ENCODE peak calls at places on chromosomes 6 and 20, in eight cellular contexts. A is HepG2, X is adrenal gland, K is heart left ventricle, T is thyroid gland, Z is endothelial cell of umbilical vein, E is erythroblast, J is A549. F is an unnamed sample.

GRCh38 chr20:41524980-41525613 is 93.1 kb downstream of the CHD6 start:
- DNase-seq in T (peak), E (no peak), A (no peak), J (no peak), Z (peak), K (peak), X (peak), F (no peak)

GRCh38 chr20:49405062-49405683 is 77.3 kb downstream of the KCNB1 start:
- DNase-seq in J (no peak), A (no peak), X (no peak), T (no peak), K (no peak), Z (no peak), E (no peak), F (no peak)

GRCh38 chr6:121695346-121695745 is 259.9 kb downstream of the GJA1 start:
- DNase-seq in E (no peak), Z (no peak), K (no peak), A (no peak), T (no peak), J (peak), X (no peak), F (no peak)

GRCh38 chr6:88609973-88610372 is 353.4 kb downstream of the RNGTT start:
- DNase-seq in Z (no peak), K (no peak), J (no peak), A (no peak), X (no peak), T (no peak), E (peak), F (no peak)

GRCh38 chr6:56176741-56177140 is 70.6 kb downstream of the COL21A1 start:
- DNase-seq in X (no peak), J (no peak), A (no peak), T (no peak), Z (no peak), E (no peak), K (no peak), F (no peak)

GRCh38 chr6:56650191-56650590 is 7.5 kb upstream of the DST start:
- DNase-seq in A (no peak), J (no peak), X (no peak), K (no peak), T (no peak), E (no peak), Z (no peak), F (no peak)

GRCh38 chr6:28929887-28930620 is 6.3 kb upstream of the TRIM27 start:
- DNase-seq in E (no peak), J (no peak), X (no peak), Z (no peak), K (no peak), A (no peak), T (no peak), F (no peak)

GRCh38 chr20:56762829-56763228 is 133.7 kb downstream of the TFAP2C start:
- DNase-seq in T (no peak), E (no peak), J (no peak), Z (no peak), X (no peak), A (no peak), K (no peak), F (no peak)

GRCh38 chr6:169844946-169845345 is 93.5 kb downstream of the ERMARD start:
- DNase-seq in J (no peak), T (no peak), A (no peak), E (no peak), X (no peak), Z (no peak), K (no peak), F (no peak)

GRCh38 chr20:24018796-24019195 is 30.2 kb upstream of the GGTLC1 start:
- DNase-seq in J (peak), E (no peak), Z (no peak), A (no peak), T (no peak), X (no peak), K (no peak), F (no peak)

GRCh38 chr6:22153384-22154158 is 143.3 kb downstream of the PRL start:
- DNase-seq in X (no peak), E (no peak), Z (no peak), T (no peak), J (no peak), K (no peak), A (no peak), F (no peak)

GRCh38 chr20:1061484-1062221 is 56.7 kb upstream of the PSMF1 start:
- DNase-seq in J (no peak), X (no peak), A (no peak), Z (no peak), K (no peak), E (peak), T (no peak), F (no peak)

GRCh38 chr6:116975600-116975999 is 98.6 kb downstream of the RFX6 start:
- DNase-seq in T (no peak), K (no peak), A (no peak), E (no peak), X (no peak), Z (no peak), J (no peak), F (no peak)

GRCh38 chr20:26216025-26216424 is 519.4 kb upstream of the ZNF337 start:
- DNase-seq in K (no peak), J (no peak), E (no peak), T (no peak), X (no peak), Z (no peak), A (no peak), F (no peak)

GRCh38 chr6:13674533-13675190 is 37.0 kb downstream of the RANBP9 start:
- DNase-seq in Z (no peak), A (no peak), E (peak), K (no peak), J (no peak), T (no peak), X (no peak), F (no peak)

GRCh38 chr6:35273822-35274559 is 14.5 kb downstream of the ZNF76 start:
- DNase-seq in J (no peak), X (no peak), Z (no peak), A (no peak), T (no peak), K (no peak), E (no peak), F (no peak)

GRCh38 chr20:63733579-63734081 is 2.8 kb upstream of the LIME1 start:
- DNase-seq in J (no peak), X (no peak), E (no peak), K (no peak), A (no peak), T (no peak), Z (no peak), F (no peak)

GRCh38 chr6:129641344-129641743 is 68.6 kb downstream of the ARHGAP18 start:
- DNase-seq in Z (no peak), X (no peak), K (no peak), E (no peak), J (no peak), T (no peak), A (peak), F (no peak)

GRCh38 chr20:49288250-49288751 is 10.4 kb upstream of the ZNFX1 start:
- DNase-seq in E (no peak), J (no peak), T (no peak), A (no peak), K (no peak), X (no peak), Z (no peak), F (no peak)

GRCh38 chr20:59253779-59254319 is 46.6 kb upstream of the EDN3 start:
- DNase-seq in E (no peak), Z (no peak), T (no peak), A (no peak), X (no peak), K (no peak), J (no peak), F (no peak)

GRCh38 chr6:106453756-106454367 is 93.3 kb downstream of the CRYBG1 start:
- DNase-seq in E (no peak), K (no peak), T (no peak), A (no peak), Z (no peak), J (no peak), X (no peak), F (no peak)

GRCh38 chr20:33521461-33521860 is 31.6 kb downstream of the CBFA2T2 start:
- DNase-seq in A (no peak), Z (no peak), J (no peak), E (no peak), T (no peak), X (no peak), K (no peak), F (no peak)

GRCh38 chr6:149897855-149898744 is at the start of gene RAET1E:
- DNase-seq in J (no peak), A (no peak), X (no peak), K (no peak), E (no peak), T (peak), Z (no peak), F (no peak)

GRCh38 chr20:63773571-63774347 is 34.2 kb downstream of the SLC2A4RG start:
- DNase-seq in X (no peak), T (no peak), J (no peak), Z (no peak), K (peak), A (no peak), E (no peak), F (no peak)

GRCh38 chr6:49300443-49300842 is 162.6 kb downstream of the MMUT start:
- DNase-seq in X (no peak), E (no peak), A (no peak), T (no peak), Z (no peak), J (no peak), K (no peak), F (no peak)

GRCh38 chr6:710601-711571 is 17.9 kb upstream of the EXOC2 start:
- DNase-seq in E (peak), K (peak), A (no peak), J (peak), T (peak), X (peak), Z (peak), F (peak)

GRCh38 chr6:1336246-1336843 is 24.4 kb downstream of the FOXQ1 start:
- DNase-seq in E (no peak), T (peak), X (no peak), A (peak), Z (no peak), J (peak), K (no peak), F (no peak)

GRCh38 chr20:63357921-63358905 is 2.9 kb downstream of the CHRNA4 start:
- DNase-seq in E (no peak), J (no peak), Z (no peak), K (peak), A (no peak), X (no peak), T (peak), F (no peak)

GRCh38 chr6:84809504-84809903 is 45.1 kb upstream of the TBX18 start:
- DNase-seq in X (no peak), E (no peak), K (no peak), T (no peak), Z (no peak), A (no peak), J (no peak), F (no peak)

GRCh38 chr20:40991181-40991889 is 37.3 kb upstream of the TOP1 start:
- DNase-seq in X (no peak), E (no peak), A (no peak), K (no peak), J (no peak), T (no peak), Z (peak), F (no peak)

GRCh38 chr20:45212831-45213230 is 6.0 kb downstream of the SEMG1 start:
- DNase-seq in E (no peak), T (no peak), X (no peak), K (no peak), J (no peak), A (no peak), Z (no peak), F (no peak)

GRCh38 chr6:156262014-156262413 is 515.2 kb upstream of the ARID1B start:
- DNase-seq in Z (no peak), K (no peak), T (peak), X (no peak), J (no peak), A (no peak), E (no peak), F (no peak)

GRCh38 chr6:43368517-43369160 is 808 bp downstream of the ZNF318 start:
- DNase-seq in J (peak), E (peak), K (peak), Z (peak), T (peak), X (peak), A (peak), F (peak)

GRCh38 chr6:23174781-23175361 is 605.5 kb downstream of the HDGFL1 start:
- DNase-seq in A (no peak), K (no peak), T (no peak), J (peak), Z (no peak), E (no peak), X (no peak), F (peak)

GRCh38 chr6:40373267-40373666 is 213.9 kb downstream of the LRFN2 start:
- DNase-seq in X (no peak), T (no peak), Z (no peak), K (no peak), A (no peak), J (no peak), E (no peak), F (no peak)

DNA sequence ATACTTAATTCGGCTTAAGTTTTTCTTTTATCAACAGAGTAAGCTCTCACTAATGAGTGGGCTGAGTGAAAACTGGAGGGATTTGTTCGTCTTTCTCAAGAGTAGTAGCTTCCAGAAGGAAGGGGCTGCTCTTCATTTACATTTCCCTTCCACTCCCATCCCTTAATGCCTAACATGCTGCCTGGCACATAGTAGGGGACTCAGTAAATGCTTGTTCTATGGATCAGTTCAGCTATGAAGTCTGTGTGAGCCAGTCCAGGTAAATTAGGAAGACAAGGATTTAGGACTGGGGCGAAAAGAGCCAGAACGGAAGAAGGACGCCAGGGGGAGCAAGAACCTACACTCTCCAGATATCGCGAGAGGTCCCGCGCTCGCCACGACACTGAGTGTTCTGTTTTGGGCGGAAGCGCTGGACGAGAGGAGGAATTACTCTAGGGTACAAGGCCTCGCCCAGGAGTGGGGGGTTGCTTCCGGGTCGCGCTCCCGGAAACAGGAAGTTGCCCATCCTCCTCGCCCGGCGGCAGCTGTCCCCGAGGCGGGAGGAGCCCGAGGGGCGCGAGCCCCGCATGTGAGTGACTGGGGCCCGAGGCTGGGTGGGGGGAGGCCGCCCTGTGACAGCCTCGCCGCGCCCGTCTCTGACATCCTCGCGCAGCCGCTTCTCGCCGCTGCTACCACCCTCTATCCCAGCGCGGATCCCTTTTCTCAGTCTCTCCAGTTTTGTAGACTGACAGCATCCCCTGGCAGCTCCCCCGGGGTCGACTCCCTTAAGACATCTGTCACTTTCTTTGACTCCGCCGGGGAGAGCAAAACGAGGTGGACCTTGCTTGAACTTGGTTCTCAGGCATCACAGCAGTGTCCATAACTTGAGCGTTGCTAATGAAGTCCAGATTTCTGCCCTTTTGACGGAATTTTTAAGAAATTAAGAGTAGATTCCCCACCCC is at the start of gene C6orf89:
- DNase-seq in Z (peak), K (peak), J (peak), X (peak), A (peak), E (peak), T (peak), F (peak)
- TF ChIP-seq POLR2A in Z (peak), K (peak), J (peak), X (peak), A (peak), E (peak), T (no peak), F (peak)

DNA sequence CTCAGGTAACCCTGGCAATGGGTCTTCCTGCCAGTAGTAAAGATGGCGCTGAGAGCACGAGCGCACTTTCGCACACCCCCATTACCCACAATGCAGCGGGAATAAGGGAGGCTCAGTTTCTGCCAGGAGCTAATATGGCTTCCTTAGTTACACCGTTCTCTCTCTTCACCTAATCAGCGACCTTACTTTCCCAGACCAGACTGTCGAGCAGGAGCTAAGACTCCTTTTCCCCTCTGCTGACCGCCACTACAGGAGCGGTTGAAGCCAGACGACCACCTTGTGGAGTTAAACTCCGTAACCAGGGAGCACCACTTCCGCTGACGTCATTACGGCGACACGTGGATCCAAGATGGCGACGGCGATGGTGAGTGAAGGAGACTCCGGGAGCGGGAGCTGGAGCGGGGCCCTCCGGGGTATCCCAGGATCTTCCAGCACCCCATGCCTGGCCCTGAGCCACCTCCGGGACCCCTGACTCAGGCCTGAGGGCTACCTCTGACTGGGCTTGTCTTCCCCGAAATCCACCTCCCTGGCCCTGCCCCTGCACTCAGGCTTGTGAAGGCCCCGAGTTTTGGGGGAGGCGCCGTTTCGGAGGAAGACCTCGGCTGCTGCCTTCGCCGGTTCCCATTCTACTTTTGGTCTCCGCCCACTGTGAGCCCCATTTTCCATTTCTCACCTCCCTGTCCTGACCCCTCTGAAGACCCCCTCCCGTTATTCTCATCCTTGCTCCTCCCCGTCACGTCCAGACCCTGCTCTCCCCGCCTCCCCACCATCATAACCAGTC is at the start of gene TM9SF4:
- DNase-seq in T (peak), J (peak), A (peak), E (peak), K (peak), X (peak), Z (peak), F (peak)
- TF ChIP-seq POLR2A in T (no peak), J (peak), A (peak), E (peak), K (no peak), X (peak), Z (peak), F (peak)

GRCh38 chr20:47318027-47318595 is 38.4 kb downstream of the ZMYND8 start:
- DNase-seq in J (peak), E (peak), X (no peak), Z (no peak), T (peak), K (no peak), A (peak), F (no peak)

GRCh38 chr20:47317127-47317895 is 39.2 kb downstream of the ZMYND8 start:
- DNase-seq in T (peak), A (peak), E (peak), J (peak), Z (peak), X (peak), K (peak), F (peak)

GRCh38 chr20:47319517-47320252 is 36.8 kb downstream of the ZMYND8 start:
- DNase-seq in Z (peak), X (no peak), E (peak), K (no peak), A (no peak), J (no peak), T (peak), F (no peak)

GRCh38 chr20:47318596-47319516 is 37.6 kb downstream of the ZMYND8 start:
- DNase-seq in J (peak), T (peak), E (peak), X (peak), Z (peak), A (peak), K (peak), F (no peak)

GRCh38 chr20:47320990-47321805 is 35.3 kb downstream of the ZMYND8 start:
- DNase-seq in T (no peak), J (peak), X (no peak), Z (no peak), A (peak), K (no peak), E (no peak), F (no peak)
- TF ChIP-seq POLR2A in T (no peak), J (no peak), X (no peak), Z (no peak), A (peak), K (no peak), E (no peak), F (no peak)

DNA sequence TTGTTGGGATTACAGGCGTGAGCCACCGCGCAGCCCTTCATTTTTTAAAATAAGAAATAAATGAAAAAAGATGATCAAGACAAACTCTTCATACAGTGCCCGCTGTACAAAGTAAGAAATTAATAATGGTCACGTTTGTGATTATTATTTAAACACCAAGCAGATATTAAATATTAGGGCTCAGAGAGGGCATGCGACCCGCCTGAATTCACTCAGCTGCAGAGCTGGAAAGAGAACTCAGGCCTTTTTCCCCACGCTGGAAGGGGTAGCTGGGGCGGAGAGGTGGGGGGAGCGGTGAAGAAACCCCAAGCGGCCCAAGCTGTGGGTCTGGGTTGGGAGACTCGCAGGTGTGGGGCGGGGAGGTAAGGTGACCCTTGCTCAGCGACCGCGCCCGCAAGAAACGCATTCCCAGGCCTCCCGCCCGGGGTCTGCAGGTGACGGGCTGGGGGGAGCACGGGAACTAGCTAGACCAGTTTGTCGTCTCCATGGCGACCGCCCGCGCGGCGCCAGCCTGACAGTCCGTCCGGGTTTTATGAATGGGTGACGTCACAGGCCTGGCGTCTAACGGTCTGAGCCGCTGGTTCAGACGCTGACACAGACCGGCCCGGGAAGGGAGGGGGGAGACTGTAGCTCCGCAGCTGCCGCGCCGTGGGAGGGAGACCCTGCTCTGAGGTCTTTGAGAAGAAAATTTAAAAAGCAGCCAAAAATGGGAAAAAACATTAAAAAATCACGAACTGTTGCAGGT is 1.1 kb upstream of the ID1 start:
- DNase-seq in E (peak), J (peak), K (peak), T (peak), A (peak), Z (peak), X (peak), F (peak)
- TF ChIP-seq POLR2A in E (no peak), J (peak), K (peak), T (peak), A (peak), Z (peak), X (peak), F (peak)

DNA sequence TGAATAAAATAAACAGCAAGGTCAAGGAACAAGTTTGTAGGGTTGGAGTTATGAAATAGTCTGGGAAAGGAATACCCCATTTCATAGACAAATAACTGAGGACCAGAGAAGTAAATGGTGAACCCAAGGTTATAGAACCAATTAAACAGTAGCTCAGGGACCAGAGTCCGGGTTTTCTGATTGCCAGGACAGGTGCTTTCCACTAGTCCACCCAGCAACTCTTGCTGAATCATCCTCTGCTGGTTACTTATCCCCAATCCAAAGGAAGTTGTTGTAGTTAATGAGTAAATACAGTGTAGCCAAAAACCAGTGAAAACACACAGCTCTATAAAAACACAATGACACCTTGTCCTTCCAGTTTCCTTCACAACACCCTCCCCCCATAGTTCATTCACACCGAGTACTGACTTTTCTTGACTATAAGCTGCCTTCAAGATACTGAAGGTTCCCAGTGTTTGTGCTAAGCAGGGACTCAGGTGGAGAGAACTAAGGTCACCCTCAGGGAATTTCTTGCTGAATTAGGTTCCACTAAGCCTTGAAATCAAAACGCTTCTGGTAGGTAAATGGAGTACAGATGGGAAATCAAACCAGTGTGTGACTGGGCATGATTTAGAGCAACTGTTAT is 717 bp upstream of the TINAG start:
- DNase-seq in K (no peak), Z (no peak), X (no peak), T (no peak), J (peak), E (no peak), A (peak), F (no peak)
- TF ChIP-seq POLR2A in K (no peak), Z (no peak), X (no peak), T (no peak), J (no peak), E (no peak), A (no peak), F (no peak)

F was measured in H54.